ENCODE peak calls at places on chromosome 9, in seven cellular contexts. O is naive thymus-derived CD8-positive, alpha-beta T cell; S is substantia nigra; I is mammary epithelial cell; G is PC-3; W is GM03348; N is A549. Q is an unnamed sample.

GRCh38 chr9:105620996-105621395 is 41.3 kb upstream of the TAL2 start:
- DNase-seq in I (no peak), S (no peak), W (no peak), O (no peak), G (no peak), N (no peak), Q (no peak)

GRCh38 chr9:132919609-132920268 is 24.7 kb downstream of the TSC1 start:
- DNase-seq in N (no peak), G (no peak), O (no peak), S (no peak), W (no peak), I (no peak), Q (no peak)

GRCh38 chr9:82721596-82721995 is 341.3 kb downstream of the RASEF start:
- DNase-seq in S (no peak), I (no peak), W (no peak), G (peak), N (no peak), O (no peak), Q (no peak)

GRCh38 chr9:119052339-119053030 is 316.8 kb downstream of the BRINP1 start:
- DNase-seq in I (peak), G (no peak), N (no peak), S (no peak), W (no peak), O (no peak), Q (no peak)

GRCh38 chr9:96719538-96720315 is 58.2 kb downstream of the ZNF510 start:
- DNase-seq in I (peak), N (no peak), O (no peak), W (no peak), G (peak), S (no peak), Q (no peak)

GRCh38 chr9:88538311-88539085 is 3.5 kb downstream of the NXNL2 start:
- DNase-seq in S (no peak), I (no peak), O (no peak), G (no peak), W (no peak), N (no peak), Q (no peak)

GRCh38 chr9:126401107-126401506 is 74.5 kb downstream of the MVB12B start:
- DNase-seq in G (no peak), N (no peak), I (no peak), W (no peak), O (no peak), S (no peak), Q (no peak)

GRCh38 chr9:127162046-127162445 is 39.6 kb upstream of the ANGPTL2 start:
- DNase-seq in G (peak), W (no peak), N (no peak), S (no peak), O (no peak), I (peak), Q (no peak)

GRCh38 chr9:108052431-108053080 is 563.0 kb upstream of the KLF4 start:
- DNase-seq in I (no peak), S (no peak), G (no peak), O (no peak), N (no peak), W (no peak), Q (no peak)

GRCh38 chr9:97786341-97786740 is 66.7 kb upstream of the FOXE1 start:
- DNase-seq in S (no peak), G (peak), N (peak), I (no peak), O (no peak), W (peak), Q (no peak)